ENCODE peak calls at places on chromosomes 6 and 20, in nine cellular contexts. U, Z, E, I, Q, L, S, J and M are unnamed samples.

GRCh38 chr6:26187981-26188635 is 100.9 kb downstream of the HFE start:
- DNase-seq in U (peak), Z (no peak), E (no peak), I (peak), Q (no peak), L (no peak), S (no peak), J (no peak), M (no peak)

GRCh38 chr6:169959129-169960002 is 207.9 kb downstream of the ERMARD start:
- DNase-seq in U (no peak), Z (no peak), E (no peak), I (peak), Q (peak), L (peak), S (peak), J (peak), M (peak)

GRCh38 chr6:11233936-11234573 is 1.6 kb upstream of the NEDD9 start:
- DNase-seq in U (peak), Z (no peak), E (no peak), I (no peak), Q (no peak), L (no peak), S (no peak), J (no peak), M (no peak)

GRCh38 chr6:49430187-49430586 is 32.9 kb downstream of the MMUT start:
- DNase-seq in U (no peak), Z (peak), E (no peak), I (no peak), Q (no peak), L (no peak), S (no peak), J (no peak), M (no peak)

GRCh38 chr6:15544321-15544900 is 118.4 kb downstream of the DTNBP1 start:
- DNase-seq in U (no peak), Z (no peak), E (no peak), I (no peak), Q (no peak), L (no peak), S (no peak), J (no peak), M (no peak)

GRCh38 chr20:4067600-4068261 is 52.4 kb upstream of the RNF24 start:
- DNase-seq in U (no peak), Z (peak), E (no peak), I (no peak), Q (no peak), L (peak), S (no peak), J (no peak), M (no peak)

GRCh38 chr6:49326337-49326736 is 136.7 kb downstream of the MMUT start:
- DNase-seq in U (no peak), Z (peak), E (no peak), I (no peak), Q (no peak), L (peak), S (no peak), J (no peak), M (no peak)

GRCh38 chr20:14444106-14444505 is 106.7 kb upstream of the FLRT3 start:
- DNase-seq in U (no peak), Z (no peak), E (no peak), I (no peak), Q (no peak), L (no peak), S (no peak), J (no peak), M (no peak)

GRCh38 chr6:56475736-56476457 is 166.8 kb downstream of the DST start:
- DNase-seq in U (no peak), Z (peak), E (peak), I (peak), Q (no peak), L (peak), S (no peak), J (no peak), M (no peak)

GRCh38 chr20:43914697-43915208 is at the start of gene TOX2:
- DNase-seq in U (peak), Z (no peak), E (no peak), I (no peak), Q (peak), L (no peak), S (peak), J (peak), M (peak)

DNA sequence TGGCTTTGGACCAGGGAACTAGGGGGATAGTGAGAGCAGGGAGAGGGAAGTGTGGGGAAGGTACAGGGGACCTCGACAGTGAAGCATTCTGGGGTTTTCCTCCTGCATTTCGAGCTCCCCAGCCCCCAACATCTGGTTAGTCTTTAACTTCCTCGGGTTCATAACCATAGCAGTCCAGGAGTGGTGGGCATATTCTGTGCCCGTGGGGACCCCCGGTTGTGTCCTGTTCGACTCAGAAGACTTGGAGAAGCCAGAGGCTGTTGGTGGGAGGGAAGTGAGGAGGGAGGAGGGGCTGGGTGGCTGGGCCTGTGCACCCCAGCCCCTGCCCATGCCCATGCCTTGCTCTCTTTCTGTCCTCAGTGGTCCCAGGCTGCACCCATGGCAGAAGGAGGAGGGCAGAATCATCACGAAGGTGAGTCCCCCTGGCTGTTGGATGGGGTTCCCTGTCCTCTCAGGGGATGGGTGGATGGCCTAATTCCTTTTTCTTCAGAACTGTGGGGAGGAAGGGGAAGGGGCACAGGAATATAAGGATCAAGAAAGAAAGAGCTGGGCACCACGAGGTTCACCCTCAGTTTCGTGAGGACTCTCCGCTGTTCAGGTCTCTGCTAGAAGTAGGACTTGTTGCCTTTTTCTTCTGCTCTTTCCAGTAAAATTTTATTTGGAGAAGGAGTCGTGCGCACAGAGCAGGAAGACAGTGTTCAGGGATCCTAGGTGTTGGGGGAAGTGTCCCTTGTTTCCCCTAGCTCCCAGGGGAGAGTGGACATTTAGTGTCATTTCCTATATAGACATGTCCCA is 4.2 kb downstream of the VEGFA start:
- DNase-seq in U (no peak), Z (no peak), E (no peak), I (no peak), Q (no peak), L (no peak), S (no peak), J (no peak), M (no peak)
- H3K4me3 ChIP-seq in U (no peak), Z (peak), E (peak), I (peak), Q (no peak), L (no peak), S (no peak), J (peak), M (peak)

GRCh38 chr20:19993937-19994667 is 23.1 kb upstream of the NAA20 start:
- DNase-seq in U (peak), Z (peak), E (peak), I (no peak), Q (no peak), L (peak), S (no peak), J (no peak), M (no peak)
- H3K4me3 ChIP-seq in U (no peak), Z (peak), E (no peak), I (no peak), Q (no peak), L (no peak), S (no peak), J (no peak), M (no peak)

GRCh38 chr20:40980106-40980827 is 48.4 kb upstream of the TOP1 start:
- DNase-seq in U (no peak), Z (no peak), E (no peak), I (no peak), Q (no peak), L (no peak), S (peak), J (no peak), M (no peak)

GRCh38 chr20:40979247-40979646 is 49.4 kb upstream of the TOP1 start:
- DNase-seq in U (no peak), Z (no peak), E (no peak), I (no peak), Q (no peak), L (no peak), S (peak), J (no peak), M (no peak)

GRCh38 chr20:40982415-40983145 is 46.0 kb upstream of the TOP1 start:
- DNase-seq in U (no peak), Z (no peak), E (no peak), I (no peak), Q (no peak), L (no peak), S (peak), J (no peak), M (no peak)

GRCh38 chr20:40978761-40979160 is 49.9 kb upstream of the TOP1 start:
- DNase-seq in U (no peak), Z (no peak), E (no peak), I (no peak), Q (no peak), L (no peak), S (no peak), J (no peak), M (no peak)

DNA sequence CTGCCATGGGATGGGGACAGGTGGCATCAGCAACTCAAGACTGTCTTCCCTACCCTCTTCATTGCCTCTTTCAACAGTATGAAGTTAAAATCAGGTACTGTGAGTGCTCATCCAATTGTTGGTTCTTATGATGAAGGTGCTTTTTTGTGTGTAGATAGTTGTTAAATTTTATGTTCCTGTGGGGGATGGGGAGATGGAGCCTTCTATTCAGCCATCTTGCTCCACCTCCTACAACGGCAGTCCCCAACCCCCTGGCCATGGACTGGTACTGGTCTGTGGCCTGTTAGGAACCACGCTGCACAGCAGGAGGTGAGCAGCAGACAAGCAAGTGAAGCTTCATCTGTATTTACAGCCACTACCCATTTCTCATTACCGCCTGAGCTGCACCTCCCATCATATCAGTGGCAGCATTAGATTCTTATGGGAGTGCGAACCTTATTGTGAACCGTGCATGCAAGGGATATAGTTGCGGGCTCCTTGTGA is 47.8 kb upstream of the TOP1 start:
- DNase-seq in U (no peak), Z (no peak), E (no peak), I (no peak), Q (no peak), L (no peak), S (peak), J (no peak), M (no peak)
- H3K4me3 ChIP-seq in U (no peak), Z (no peak), E (no peak), I (no peak), Q (no peak), L (no peak), S (no peak), J (no peak), M (no peak)

GRCh38 chr6:17418281-17419188 is 25.1 kb downstream of the CAP2 start:
- DNase-seq in U (peak), Z (peak), E (no peak), I (peak), Q (no peak), L (no peak), S (no peak), J (no peak), M (no peak)
- H3K4me3 ChIP-seq in U (no peak), Z (peak), E (no peak), I (no peak), Q (no peak), L (no peak), S (no peak), J (no peak), M (no peak)

DNA sequence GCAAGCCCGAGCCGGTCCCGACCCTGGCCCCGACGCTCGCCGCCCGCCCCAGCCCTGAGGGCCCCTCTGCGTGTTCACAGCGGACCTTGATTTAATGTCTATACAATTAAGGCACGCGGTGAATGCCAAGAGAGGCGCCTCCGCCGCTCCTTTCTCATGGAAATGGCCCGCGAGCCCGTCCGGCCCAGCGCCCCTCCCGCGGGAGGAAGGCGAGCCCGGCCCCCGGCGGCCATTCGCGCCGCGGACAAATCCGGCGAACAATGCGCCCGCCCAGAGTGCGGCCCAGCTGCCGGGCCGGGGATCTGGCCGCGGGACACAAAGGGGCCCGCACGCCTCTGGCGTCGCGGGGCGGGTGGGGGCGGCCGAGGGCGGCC is 37.5 kb downstream of the YTHDF1 start:
- DNase-seq in U (peak), Z (no peak), E (no peak), I (no peak), Q (no peak), L (no peak), S (no peak), J (no peak), M (no peak)
- H3K4me3 ChIP-seq in U (no peak), Z (no peak), E (peak), I (no peak), Q (no peak), L (no peak), S (no peak), J (no peak), M (no peak)

GRCh38 chr6:88895911-88896310 is 67.5 kb downstream of the RNGTT start:
- DNase-seq in U (no peak), Z (no peak), E (no peak), I (no peak), Q (no peak), L (no peak), S (no peak), J (no peak), M (no peak)

DNA sequence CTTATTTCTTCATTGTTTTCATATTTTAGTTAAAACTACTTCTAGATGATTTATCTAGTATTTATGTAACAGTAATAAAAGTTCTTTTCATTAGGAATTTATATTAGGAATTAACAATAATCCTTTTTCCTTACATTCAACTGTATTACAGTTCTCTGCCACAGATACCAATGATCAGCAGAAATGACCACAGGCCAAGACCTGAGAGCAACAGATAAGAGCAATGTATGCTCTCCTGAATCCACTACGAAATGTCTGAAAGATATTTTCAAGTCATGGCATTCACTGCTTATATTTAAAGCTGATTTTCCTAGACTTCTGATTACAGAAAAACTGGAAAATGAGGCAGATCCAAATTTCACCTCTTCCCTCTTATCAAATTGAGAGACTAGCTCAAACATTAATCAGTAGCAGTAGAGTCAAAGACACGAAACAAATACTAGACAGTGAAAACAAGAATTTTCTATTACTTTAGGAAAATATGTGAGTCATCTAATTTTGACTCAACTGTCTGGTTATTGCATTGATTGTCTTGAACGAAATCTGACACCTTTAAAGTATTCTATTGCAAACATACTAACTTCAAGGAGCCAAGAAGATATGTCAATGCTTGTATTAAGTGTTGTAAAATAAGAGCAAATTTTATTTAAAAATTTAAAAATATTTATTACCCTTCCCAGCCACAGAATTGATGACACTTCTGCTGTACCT is 72.1 kb downstream of the RNGTT start:
- DNase-seq in U (no peak), Z (peak), E (no peak), I (no peak), Q (no peak), L (no peak), S (no peak), J (no peak), M (no peak)
- H3K4me3 ChIP-seq in U (no peak), Z (no peak), E (no peak), I (no peak), Q (no peak), L (no peak), S (no peak), J (no peak), M (no peak)